ENCODE peak calls at places on chromosomes 2 and 18, in five cellular contexts. H, U, X, J and N are unnamed samples.

GRCh38 chr2:229422005-229422404 is 150.9 kb upstream of the PID1 start:
- DNase-seq in H (no peak), U (no peak), X (no peak), J (no peak), N (peak)

GRCh38 chr2:42421601-42422252 is 60.7 kb upstream of the COX7A2L start:
- DNase-seq in H (no peak), U (no peak), X (no peak), J (no peak), N (no peak)

GRCh38 chr2:119349289-119349688 is 17.3 kb downstream of the C2orf76 start:
- DNase-seq in H (no peak), U (no peak), X (peak), J (no peak), N (no peak)

GRCh38 chr2:3334392-3334791 is 43.2 kb downstream of the EIPR1 start:
- DNase-seq in H (no peak), U (no peak), X (no peak), J (no peak), N (no peak)

GRCh38 chr2:201858781-201859180 is 52.4 kb downstream of the CDK15 start:
- DNase-seq in H (no peak), U (peak), X (no peak), J (no peak), N (no peak)

GRCh38 chr2:190996338-190996946 is 17.5 kb downstream of the STAT1 start:
- DNase-seq in H (peak), U (no peak), X (peak), J (no peak), N (no peak)

GRCh38 chr18:49075697-49076096 is 124.9 kb upstream of the SMAD7 start:
- DNase-seq in H (no peak), U (no peak), X (no peak), J (no peak), N (no peak)

GRCh38 chr2:68135448-68136320 is 22.0 kb upstream of the PNO1 start:
- DNase-seq in H (no peak), U (no peak), X (no peak), J (no peak), N (no peak)

GRCh38 chr18:3526421-3527354 is 76.7 kb downstream of the TGIF1 start:
- DNase-seq in H (no peak), U (no peak), X (peak), J (peak), N (peak)

GRCh38 chr18:36448384-36449290 is 151.1 kb downstream of the FHOD3 start:
- DNase-seq in H (no peak), U (no peak), X (no peak), J (no peak), N (no peak)

GRCh38 chr2:156434461-156435291 is 1.5 kb upstream of the GPD2 start:
- DNase-seq in H (no peak), U (no peak), X (no peak), J (no peak), N (no peak)

GRCh38 chr2:16713011-16713423 is 47.4 kb upstream of the CYRIA start:
- DNase-seq in H (no peak), U (no peak), X (peak), J (no peak), N (peak)

GRCh38 chr18:63322908-63323634 is 3.5 kb upstream of the BCL2 start:
- DNase-seq in H (peak), U (peak), X (peak), J (no peak), N (peak)

GRCh38 chr2:47134386-47135090 is 20.6 kb downstream of the STPG4 start:
- DNase-seq in H (no peak), U (no peak), X (no peak), J (no peak), N (no peak)

GRCh38 chr2:74873678-74874640 is 40.0 kb downstream of the HK2 start:
- DNase-seq in H (no peak), U (no peak), X (no peak), J (no peak), N (no peak)

GRCh38 chr2:216830346-216830745 is 29.5 kb downstream of the TNP1 start:
- DNase-seq in H (no peak), U (no peak), X (no peak), J (no peak), N (no peak)

GRCh38 chr2:232386740-232387450 is 8.3 kb downstream of the ALPP start:
- DNase-seq in H (no peak), U (no peak), X (no peak), J (no peak), N (no peak)